ENCODE peak calls at places on chromosomes 1 and 21, in seven cellular contexts. R, N, P, H, A, Y and O are unnamed samples.
A peak's percentile ranks its signal among the peaks of the same experiment; 100 is the strongest.

GRCh38 chr1:184910596-184910995 is 63.7 kb downstream of the NIBAN1 start:
- DNase-seq in A (no peak), H (peak; percentile 47), N (peak; percentile 83), P (no peak), R (no peak), Y (no peak), O (no peak)

GRCh38 chr1:224047538-224047937 is 66.4 kb upstream of the FBXO28 start:
- DNase-seq in P (no peak), R (no peak), A (no peak), N (no peak), H (no peak), Y (no peak), O (no peak)

GRCh38 chr21:46540087-46540710 is 64.7 kb downstream of the S100B start:
- DNase-seq in P (no peak), R (no peak), A (no peak), Y (no peak), N (no peak), H (no peak), O (no peak)

GRCh38 chr1:53061859-53062714 is at the start of gene PODN:
- DNase-seq in P (no peak), Y (no peak), R (no peak), H (no peak), N (no peak), A (no peak), O (no peak)

GRCh38 chr1:151964510-151964909 is 29.1 kb downstream of the S100A10 start:
- DNase-seq in N (no peak), Y (no peak), R (no peak), P (no peak), H (no peak), A (no peak), O (no peak)

GRCh38 chr1:226748306-226748705 is 9.2 kb upstream of the ITPKB start:
- DNase-seq in P (no peak), H (no peak), Y (no peak), R (no peak), A (no peak), N (no peak), O (no peak)

GRCh38 chr1:63068626-63069025 is 253.7 kb upstream of the FOXD3 start:
- DNase-seq in Y (no peak), A (no peak), R (no peak), H (no peak), N (no peak), P (no peak), O (no peak)

GRCh38 chr1:185441608-185442007 is 124.6 kb upstream of the IVNS1ABP start:
- DNase-seq in Y (no peak), P (no peak), N (peak; percentile 64), R (no peak), H (no peak), A (no peak), O (no peak)

GRCh38 chr1:8121261-8122159 is 95.4 kb upstream of the ERRFI1 start:
- DNase-seq in Y (no peak), A (no peak), N (peak; percentile 84), P (no peak), H (peak; percentile 61), R (no peak), O (no peak)

GRCh38 chr1:23097316-23097715 is 71.3 kb downstream of the LUZP1 start:
- DNase-seq in P (no peak), A (no peak), H (no peak), N (no peak), R (no peak), Y (no peak), O (no peak)

GRCh38 chr21:31151682-31152081 is 113.4 kb upstream of the KRTAP19-8 start:
- DNase-seq in R (no peak), Y (no peak), A (no peak), N (no peak), H (no peak), P (no peak), O (no peak)

GRCh38 chr1:1006305-1007159 is 6.6 kb upstream of the HES4 start:
- DNase-seq in R (no peak), P (no peak), N (no peak), H (peak; percentile 57), A (no peak), Y (no peak), O (no peak)